ENCODE peak calls at places on chromosomes 16 and 17, in five cellular contexts. N, M, E, J and P are unnamed samples.

GRCh38 chr16:1540556-1540855 is 7.0 kb downstream of the TMEM204 start:
- DNase-seq in E (no peak), N (no peak), J (no peak), M (no peak), P (no peak)

GRCh38 chr16:10728035-10728462 is 15.6 kb upstream of the NUBP1 start:
- DNase-seq in N (no peak), E (no peak), J (no peak), M (no peak), P (no peak)

GRCh38 chr17:45353047-45353446 is 36.2 kb upstream of the MAP3K14 start:
- DNase-seq in M (no peak), N (no peak), E (no peak), J (no peak), P (no peak)

GRCh38 chr17:62014526-62014925 is 50.6 kb downstream of the MED13 start:
- DNase-seq in N (no peak), J (no peak), M (no peak), E (no peak), P (no peak)

GRCh38 chr16:54242199-54242598 is 44.4 kb downstream of the IRX3 start:
- DNase-seq in J (peak), N (no peak), E (no peak), M (no peak), P (no peak)

GRCh38 chr16:85934210-85934609 is 35.2 kb downstream of the IRF8 start:
- DNase-seq in J (no peak), N (no peak), M (no peak), E (no peak), P (no peak)

GRCh38 chr16:30004424-30004776 is 6.4 kb downstream of the DOC2A start:
- DNase-seq in E (peak), M (no peak), J (no peak), N (no peak), P (no peak)

GRCh38 chr16:4344659-4345438 is 6.3 kb downstream of the PAM16 start:
- DNase-seq in E (peak), N (no peak), J (no peak), M (no peak), P (no peak)

GRCh38 chr17:6753006-6753445 is 2.8 kb upstream of the XAF1 start:
- DNase-seq in J (no peak), N (peak), E (no peak), M (peak), P (no peak)

GRCh38 chr17:45146616-45147101 is 1.6 kb upstream of the HEXIM1 start:
- DNase-seq in M (no peak), J (no peak), N (peak), E (peak), P (peak)

GRCh38 chr17:57477483-57478357 is 221.4 kb downstream of the MSI2 start:
- DNase-seq in E (no peak), J (no peak), N (no peak), M (no peak), P (no peak)

GRCh38 chr17:57478851-57479250 is 222.5 kb downstream of the MSI2 start:
- DNase-seq in N (no peak), E (no peak), M (no peak), J (no peak), P (no peak)

GRCh38 chr17:57478433-57478832 is 222.1 kb downstream of the MSI2 start:
- DNase-seq in N (no peak), E (no peak), M (no peak), J (no peak), P (no peak)

GRCh38 chr17:57471941-57472368 is 215.6 kb downstream of the MSI2 start:
- DNase-seq in E (no peak), N (no peak), J (no peak), M (no peak), P (no peak)

DNA sequence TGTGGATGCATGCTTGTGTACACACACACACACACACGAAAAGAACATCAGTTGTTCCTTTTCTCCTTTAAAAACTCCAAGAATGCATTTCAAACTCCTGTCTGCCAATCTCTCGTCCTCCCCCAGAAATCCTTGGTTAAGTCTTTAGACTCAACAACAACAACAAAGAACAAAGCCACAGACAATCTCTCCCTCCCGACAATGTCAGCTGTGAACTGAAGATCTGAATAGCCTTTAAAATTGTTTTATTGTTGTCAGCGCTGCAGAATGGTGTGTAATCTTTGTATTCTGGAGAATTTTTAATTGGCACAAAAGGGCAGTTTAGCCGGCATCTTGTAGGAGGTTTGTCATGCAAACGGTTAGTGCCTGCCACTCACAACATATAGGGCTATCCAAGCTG is 219.5 kb downstream of the MSI2 start:
- DNase-seq in E (no peak), J (no peak), M (no peak), N (no peak), P (no peak)
- H3K27ac ChIP-seq in E (no peak), J (no peak), M (no peak), N (no peak), P (no peak)

DNA sequence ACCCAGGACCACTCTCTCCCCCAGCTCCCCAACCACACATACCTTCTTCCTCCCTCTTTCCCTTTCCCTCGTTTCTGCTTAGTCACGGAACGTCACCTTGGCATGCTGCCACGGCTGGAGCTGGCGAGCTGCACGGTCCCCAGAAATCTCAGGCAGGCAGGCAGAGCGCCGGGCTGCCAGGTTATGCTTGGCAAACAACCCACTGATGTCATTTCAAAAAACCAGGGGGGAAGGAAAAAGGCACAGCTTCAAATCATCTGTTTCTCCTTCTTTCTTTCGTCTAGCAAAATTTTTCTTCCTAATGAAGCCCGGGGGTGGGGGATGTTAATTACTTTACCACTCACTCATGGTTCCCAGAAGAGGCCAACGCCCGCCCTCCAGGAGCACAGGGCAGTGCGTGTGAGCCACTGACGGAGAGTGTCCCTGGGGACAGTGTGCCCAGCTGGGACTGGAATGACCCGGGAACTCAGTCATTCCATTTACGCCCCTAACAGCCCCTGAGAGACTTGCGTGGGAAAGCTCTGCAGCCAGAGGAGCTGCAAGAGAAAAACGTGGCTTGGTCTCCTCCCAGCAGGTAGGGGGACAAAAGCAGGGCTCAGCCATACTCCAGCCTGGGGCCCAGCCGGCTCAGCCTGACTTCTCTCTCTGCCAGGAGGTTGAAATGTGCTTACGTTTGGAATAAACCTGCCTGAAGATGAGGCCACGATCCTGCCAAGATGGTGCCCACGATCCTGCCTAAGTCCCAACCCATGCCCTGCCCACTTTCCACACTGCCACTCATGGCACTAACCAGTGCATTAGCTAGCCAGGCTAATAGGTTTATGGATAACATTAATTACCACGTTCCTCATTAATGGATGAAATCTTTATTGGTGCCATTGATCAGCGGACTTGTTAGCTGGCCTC is 198.9 kb downstream of the ZFHX3 start:
- DNase-seq in J (peak), E (peak), N (peak), M (peak), P (peak)
- H3K27ac ChIP-seq in J (peak), E (peak), N (peak), M (peak), P (peak)

GRCh38 chr17:1906622-1907021 is 76.8 kb downstream of the RPA1 start:
- DNase-seq in J (no peak), E (no peak), N (no peak), M (no peak), P (peak)

GRCh38 chr17:1909985-1910384 is 80.2 kb downstream of the RPA1 start:
- DNase-seq in M (no peak), J (no peak), N (no peak), E (no peak), P (no peak)

GRCh38 chr17:1907216-1907631 is 77.4 kb downstream of the RPA1 start:
- DNase-seq in J (no peak), M (no peak), N (no peak), E (no peak), P (peak)

GRCh38 chr17:1908699-1909309 is 79.0 kb downstream of the RPA1 start:
- DNase-seq in E (peak), N (peak), J (peak), M (peak), P (peak)

DNA sequence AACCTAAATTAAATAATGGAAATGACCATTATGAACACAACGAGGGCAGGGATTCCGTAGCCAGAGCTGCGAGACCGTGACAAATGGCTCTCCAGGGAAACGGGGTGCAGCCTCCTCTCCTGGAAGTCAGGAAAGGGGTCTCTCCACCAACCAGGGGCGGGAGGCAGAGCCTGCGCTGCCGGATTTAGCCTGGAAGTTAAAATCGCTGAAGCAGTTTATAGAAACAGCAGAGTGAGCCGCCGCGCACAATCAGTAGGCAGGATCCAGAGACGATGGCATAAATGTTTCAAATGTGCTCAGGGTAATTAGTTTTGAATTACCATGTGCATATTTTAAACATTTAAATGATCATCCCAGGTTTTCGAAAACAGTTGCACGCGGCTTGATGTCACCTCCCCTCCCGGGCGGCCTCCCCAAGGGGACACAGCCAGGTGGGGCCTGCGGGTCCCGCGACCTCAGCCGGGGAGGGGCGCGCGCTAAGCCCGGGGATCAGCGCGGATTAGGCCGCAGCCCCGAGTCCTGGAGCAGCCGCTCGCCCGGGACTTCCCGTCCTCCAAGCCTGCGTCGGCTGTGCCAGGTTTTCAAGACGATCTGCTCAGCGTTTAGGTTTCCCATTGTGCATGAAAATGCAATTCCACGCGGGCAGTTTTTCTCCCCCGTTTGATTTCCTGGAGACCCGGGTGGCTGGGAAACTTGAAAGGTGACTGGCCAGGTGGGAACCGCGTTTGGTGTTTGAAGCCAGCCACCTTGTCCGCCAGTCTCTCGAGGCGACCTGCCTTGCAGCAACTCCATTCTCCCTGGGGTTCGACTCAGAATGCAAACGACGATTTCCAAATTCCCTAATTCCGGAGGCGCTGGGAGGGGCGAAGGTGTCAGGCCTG is 78.3 kb downstream of the RPA1 start:
- DNase-seq in E (no peak), J (no peak), N (no peak), M (no peak), P (no peak)
- H3K27ac ChIP-seq in E (no peak), J (no peak), N (no peak), M (no peak), P (no peak)

GRCh38 chr17:40290629-40291296 is 3.1 kb downstream of the CDC6 start:
- DNase-seq in M (no peak), J (peak), N (peak), E (peak), P (peak)
- H3K27ac ChIP-seq in M (no peak), J (no peak), N (no peak), E (no peak), P (no peak)

DNA sequence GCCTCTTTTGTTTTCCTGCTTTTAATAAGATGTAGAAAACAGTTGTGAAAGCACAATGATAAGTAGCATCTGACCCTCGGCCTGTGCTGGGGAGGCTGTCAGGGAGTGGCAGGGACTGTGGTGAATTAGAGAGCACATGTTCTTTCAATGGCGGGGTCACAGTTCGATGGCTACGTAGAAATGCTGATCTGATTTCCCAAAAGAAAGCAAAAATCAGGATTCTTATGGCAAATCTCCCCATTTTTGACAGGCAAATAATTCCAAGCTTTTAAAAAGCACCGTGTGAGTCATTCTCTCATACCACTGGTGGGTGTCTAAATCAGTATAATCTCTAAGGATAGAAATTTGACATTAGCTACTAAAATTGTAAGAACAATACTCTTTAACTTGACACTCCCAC is 4.2 kb upstream of the MAPK7 start:
- DNase-seq in M (peak), N (no peak), E (no peak), J (no peak), P (no peak)
- H3K27ac ChIP-seq in M (no peak), N (no peak), E (no peak), J (no peak), P (no peak)

GRCh38 chr17:21036361-21036881 is 6.4 kb downstream of the USP22 start:
- DNase-seq in J (no peak), N (no peak), E (no peak), M (no peak), P (no peak)

GRCh38 chr17:21037117-21037803 is 5.6 kb downstream of the USP22 start:
- DNase-seq in M (no peak), N (no peak), E (no peak), J (no peak), P (no peak)

GRCh38 chr17:21031756-21032396 is 10.9 kb downstream of the USP22 start:
- DNase-seq in J (no peak), N (no peak), M (no peak), E (no peak), P (no peak)

GRCh38 chr17:21033350-21033749 is 9.5 kb downstream of the USP22 start:
- DNase-seq in J (no peak), E (no peak), N (no peak), M (no peak), P (no peak)

GRCh38 chr17:21034350-21035235 is 8.2 kb downstream of the USP22 start:
- DNase-seq in M (no peak), N (no peak), J (no peak), E (no peak), P (peak)
- H3K27ac ChIP-seq in M (peak), N (peak), J (no peak), E (peak), P (peak)

GRCh38 chr17:78316115-78316866 is 43.6 kb downstream of the SOCS3 start:
- DNase-seq in M (no peak), E (no peak), J (no peak), N (no peak), P (no peak)

GRCh38 chr17:78316867-78317816 is 42.7 kb downstream of the SOCS3 start:
- DNase-seq in E (peak), J (peak), N (peak), M (peak), P (peak)

GRCh38 chr17:78317817-78318400 is 42.0 kb downstream of the SOCS3 start:
- DNase-seq in J (no peak), N (no peak), M (no peak), E (no peak), P (peak)

GRCh38 chr17:78318843-78319242 is 41.0 kb downstream of the SOCS3 start:
- DNase-seq in J (no peak), E (no peak), N (no peak), M (no peak), P (no peak)

DNA sequence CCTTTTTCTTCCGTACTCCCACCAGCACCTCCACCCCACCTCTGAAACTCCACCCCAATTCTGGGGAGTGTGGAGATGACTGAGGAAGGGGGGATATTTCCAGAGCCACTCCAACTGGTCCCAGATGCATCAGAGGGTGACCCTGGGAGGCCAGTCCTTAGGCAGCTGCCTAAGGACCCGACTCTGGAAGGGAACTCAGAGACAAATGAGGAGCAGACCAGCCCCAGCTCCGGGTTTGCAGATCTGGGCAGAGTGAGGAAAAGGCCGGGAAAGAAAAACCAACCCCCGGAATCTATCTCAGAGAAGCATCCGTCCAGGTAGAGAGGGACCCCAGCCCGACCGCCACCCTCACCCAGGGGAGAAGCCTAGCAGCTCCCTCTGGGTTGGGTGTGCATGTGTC is 41.5 kb downstream of the SOCS3 start:
- DNase-seq in N (no peak), M (no peak), J (no peak), E (no peak), P (no peak)
- H3K27ac ChIP-seq in N (peak), M (peak), J (peak), E (peak), P (peak)

GRCh38 chr17:81564778-81565177 is 12.6 kb upstream of the FAAP100 start:
- DNase-seq in J (no peak), N (no peak), E (no peak), M (no peak), P (no peak)
- H3K27ac ChIP-seq in J (peak), N (no peak), E (no peak), M (peak), P (no peak)

GRCh38 chr17:47231866-47232265 is 21.8 kb upstream of the ITGB3 start:
- DNase-seq in N (no peak), E (no peak), M (no peak), J (no peak), P (no peak)

GRCh38 chr17:47229535-47230443 is 20.6 kb downstream of the MYL4 start:
- DNase-seq in N (peak), J (peak), E (peak), M (peak), P (peak)

GRCh38 chr17:47231334-47231733 is 22.2 kb downstream of the MYL4 start:
- DNase-seq in E (no peak), N (no peak), J (no peak), M (no peak), P (no peak)

GRCh38 chr17:47230864-47231263 is 21.7 kb downstream of the MYL4 start:
- DNase-seq in M (no peak), J (no peak), E (no peak), N (no peak), P (no peak)

GRCh38 chr17:47232465-47232864 is 21.2 kb upstream of the ITGB3 start:
- DNase-seq in N (no peak), E (no peak), M (no peak), J (no peak), P (no peak)
- H3K27ac ChIP-seq in N (no peak), E (no peak), M (no peak), J (no peak), P (no peak)

DNA sequence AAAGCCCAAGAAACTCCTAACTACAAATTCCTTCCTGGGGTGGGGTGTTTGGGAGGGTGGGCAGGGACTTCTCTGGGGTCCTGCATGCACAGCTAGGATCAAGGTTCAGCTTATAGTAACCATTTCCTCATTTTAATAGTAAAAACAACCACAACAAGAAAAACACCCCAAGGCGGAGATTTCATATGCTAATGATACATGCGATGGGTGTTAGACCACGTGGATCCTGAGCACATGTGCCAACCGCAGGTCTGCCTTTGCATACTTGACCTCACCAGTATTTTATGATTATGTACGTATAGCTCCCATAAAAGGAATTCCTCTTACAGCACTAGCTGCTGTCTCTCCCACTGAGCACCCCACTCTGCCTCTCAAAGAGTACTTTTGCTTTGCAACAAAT is 1.9 kb downstream of the KRTAP4-11 start:
- DNase-seq in M (no peak), E (no peak), J (no peak), N (no peak), P (no peak)
- H3K27ac ChIP-seq in M (no peak), E (no peak), J (no peak), N (no peak), P (no peak)